ENCODE peak calls at places on chromosomes 4 and X, in five cellular contexts. B is SK-N-SH, Z is suprapubic skin, A is tibial nerve, O is Peyer's patch. W is an unnamed sample.

GRCh38 chr4:38131371-38132139 is 171.4 kb downstream of the PTTG2 start:
- DNase-seq in B (no peak), Z (no peak), A (no peak), O (peak), W (peak)

GRCh38 chr4:185210102-185210981 is 944 bp downstream of the SNX25 start:
- DNase-seq in B (peak), Z (peak), A (no peak), O (peak), W (peak)

GRCh38 chr4:6355052-6355451 is 85.4 kb downstream of the WFS1 start:
- DNase-seq in B (no peak), Z (no peak), A (no peak), O (no peak), W (no peak)

GRCh38 chrX:123859409-123859827 is 435 bp upstream of the XIAP start:
- DNase-seq in B (peak), Z (no peak), A (peak), O (peak), W (no peak)

GRCh38 chr4:1330761-1331590 is 16.0 kb upstream of the UVSSA start:
- DNase-seq in B (peak), Z (peak), A (no peak), O (no peak), W (no peak)

GRCh38 chr4:82431026-82431745 is 796 bp downstream of the ENOPH1 start:
- DNase-seq in B (peak), Z (peak), A (no peak), O (peak), W (peak)

GRCh38 chr4:51925307-51925706 is 82.4 kb downstream of the DCUN1D4 start:
- DNase-seq in B (no peak), Z (no peak), A (no peak), O (no peak), W (no peak)

GRCh38 chr4:24208691-24209090 is 318.8 kb upstream of the PPARGC1A start:
- DNase-seq in B (no peak), Z (no peak), A (no peak), O (no peak), W (no peak)

GRCh38 chr4:176193898-176194297 is 1.5 kb downstream of the SPATA4 start:
- DNase-seq in B (no peak), Z (no peak), A (no peak), O (no peak), W (peak)

GRCh38 chr4:165784672-165785071 is 88.4 kb upstream of the TLL1 start:
- DNase-seq in B (no peak), Z (no peak), A (no peak), O (no peak), W (no peak)

GRCh38 chr4:26005764-26006163 is 91.7 kb downstream of the SMIM20 start:
- DNase-seq in B (no peak), Z (no peak), A (no peak), O (no peak), W (no peak)

DNA sequence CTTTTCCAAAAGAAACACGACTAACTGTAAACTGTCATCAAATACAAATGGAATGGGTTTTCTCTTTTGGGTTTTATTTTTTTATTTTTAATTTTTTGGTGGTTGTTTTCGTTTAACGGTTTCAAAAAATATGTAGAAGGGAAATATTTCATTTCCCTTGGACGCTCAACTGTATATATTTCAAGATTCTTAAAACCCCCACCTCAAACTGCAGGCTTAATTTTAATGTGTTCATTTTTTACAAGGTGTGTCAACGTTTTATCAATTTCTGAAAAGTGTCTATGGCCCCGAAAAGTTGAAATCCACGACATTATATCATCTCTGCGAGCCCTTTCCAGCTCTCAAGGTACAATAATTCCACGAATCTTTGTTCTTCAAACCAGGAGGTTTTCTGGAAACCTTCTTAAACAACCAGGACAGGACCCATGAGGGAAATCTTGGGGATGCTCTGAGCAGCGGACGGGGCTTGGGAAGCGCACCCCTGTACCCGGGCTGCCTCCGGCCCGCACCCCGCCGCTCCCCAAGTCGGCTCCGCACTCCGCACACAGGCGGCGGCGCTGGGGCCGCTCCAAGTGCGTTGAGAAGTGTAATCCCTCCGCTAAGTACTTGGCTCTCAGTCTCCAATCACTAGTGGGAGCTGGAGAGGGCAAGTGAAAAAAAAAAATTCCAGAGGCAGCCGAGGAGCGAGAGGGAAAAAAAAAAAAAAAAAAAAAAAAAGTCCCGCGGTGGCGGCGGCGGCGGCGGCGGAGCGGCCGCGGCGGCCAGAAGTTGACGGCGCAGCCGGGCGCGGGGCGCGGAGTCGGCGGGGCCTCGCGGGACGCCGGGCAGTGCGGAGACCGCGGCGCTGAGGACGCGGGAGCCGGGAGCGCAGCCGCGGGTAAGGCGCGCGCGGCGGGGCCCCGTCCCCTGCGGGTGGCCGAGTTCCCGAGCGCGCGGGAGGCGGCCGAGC is at the start of gene BMPR1B:
- DNase-seq in B (peak), Z (no peak), A (no peak), O (no peak), W (peak)
- H3K27ac ChIP-seq in B (peak), Z (peak), A (peak), O (no peak), W (no peak)

GRCh38 chr4:55077577-55077976 is 47.8 kb downstream of the KDR start:
- DNase-seq in B (no peak), Z (no peak), A (no peak), O (no peak), W (no peak)

GRCh38 chr4:55071951-55072350 is 53.4 kb downstream of the KDR start:
- DNase-seq in B (no peak), Z (no peak), A (no peak), O (no peak), W (no peak)

GRCh38 chr4:55074386-55074785 is 51.0 kb downstream of the KDR start:
- DNase-seq in B (no peak), Z (no peak), A (no peak), O (no peak), W (peak)

GRCh38 chr4:55075823-55076418 is 49.5 kb downstream of the KDR start:
- DNase-seq in B (no peak), Z (no peak), A (no peak), O (no peak), W (peak)

GRCh38 chr4:55075376-55075775 is 50.0 kb downstream of the KDR start:
- DNase-seq in B (no peak), Z (no peak), A (no peak), O (no peak), W (no peak)
- H3K27ac ChIP-seq in B (no peak), Z (no peak), A (no peak), O (no peak), W (no peak)

DNA sequence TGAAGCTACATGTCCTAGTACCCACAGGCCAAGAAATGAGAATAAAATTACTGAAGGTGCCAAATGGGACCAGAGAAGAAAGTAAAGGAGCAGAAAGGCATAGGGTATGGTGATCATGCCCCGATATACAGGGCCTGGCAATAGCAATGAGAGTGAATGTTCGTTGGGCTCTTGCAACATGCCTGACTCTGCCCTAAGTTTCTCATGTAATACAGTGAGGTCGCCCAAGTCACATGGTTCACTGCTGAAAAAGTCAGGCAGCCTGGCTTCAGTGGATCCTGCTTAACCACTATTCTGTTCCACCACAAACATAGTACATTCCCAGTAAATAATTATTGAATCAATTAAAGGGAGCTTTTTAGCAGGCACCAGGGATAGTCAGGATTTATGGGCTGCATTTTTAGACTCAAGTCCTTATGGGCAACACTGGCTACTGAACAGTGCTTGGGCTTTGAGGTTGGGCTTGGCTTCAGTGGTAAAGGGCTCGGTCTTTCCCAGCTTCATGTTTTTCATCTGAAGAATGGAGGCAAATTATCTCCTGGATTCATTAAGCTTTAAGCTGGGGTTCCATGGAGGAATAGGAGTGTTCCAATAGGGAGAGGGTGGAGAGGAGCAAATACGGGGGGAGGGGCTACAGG is 67.1 kb upstream of the ZNF518B start:
- DNase-seq in B (no peak), Z (no peak), A (no peak), O (no peak), W (no peak)
- H3K27ac ChIP-seq in B (no peak), Z (no peak), A (no peak), O (no peak), W (no peak)

GRCh38 chrX:129780441-129781105 is 824 bp downstream of the SASH3 start:
- DNase-seq in B (no peak), Z (no peak), A (no peak), O (no peak), W (no peak)
- H3K27ac ChIP-seq in B (no peak), Z (no peak), A (peak), O (peak), W (no peak)

DNA sequence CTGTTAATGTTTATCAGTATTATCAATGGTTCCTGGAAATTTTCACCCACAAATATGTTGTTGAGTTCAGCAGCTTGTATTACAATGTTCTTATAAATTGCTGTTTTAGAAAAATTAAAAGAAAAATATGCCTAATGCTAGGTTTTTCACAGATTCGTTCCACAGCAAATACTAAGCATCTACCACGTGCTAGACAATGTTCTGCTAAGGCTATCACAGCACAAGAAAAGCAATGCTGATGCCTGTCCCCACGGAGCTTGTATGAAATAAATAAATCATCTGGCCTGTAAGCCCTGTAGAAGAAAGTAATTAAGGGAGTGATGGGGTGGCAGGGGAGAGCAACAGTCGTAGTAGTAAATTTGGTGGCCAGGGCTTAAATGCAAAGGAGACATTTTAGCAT is 36.5 kb downstream of the ARAP2 start:
- DNase-seq in B (no peak), Z (no peak), A (no peak), O (no peak), W (no peak)
- H3K27ac ChIP-seq in B (no peak), Z (no peak), A (no peak), O (no peak), W (no peak)

DNA sequence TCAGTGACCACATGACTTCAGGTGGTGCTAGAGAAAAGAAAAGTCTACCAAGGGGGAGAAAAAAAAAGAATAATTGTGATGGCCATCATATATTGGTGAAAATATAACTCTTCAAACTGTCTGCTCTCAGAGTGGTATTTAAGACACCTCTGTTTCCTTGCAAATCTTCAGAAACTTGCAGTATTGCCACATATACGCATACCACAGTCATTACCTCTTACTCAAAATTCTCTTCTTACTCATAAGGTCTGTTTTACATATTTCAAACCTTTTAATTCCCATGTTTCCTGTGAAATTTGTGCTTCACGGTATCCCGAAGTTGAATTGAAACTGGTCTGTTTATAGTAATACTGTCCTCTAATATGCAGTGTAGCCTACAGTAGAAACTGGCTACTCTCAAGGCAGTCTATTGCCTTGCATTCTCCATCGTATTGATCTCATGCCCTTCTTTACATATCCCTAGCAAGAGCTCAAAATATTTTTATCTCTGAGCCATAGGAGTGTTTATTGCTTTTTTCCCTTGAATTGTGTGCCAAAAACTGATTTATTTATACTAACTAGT is 34.7 kb upstream of the LHFPL1 start:
- DNase-seq in B (no peak), Z (no peak), A (no peak), O (no peak), W (no peak)
- H3K27ac ChIP-seq in B (no peak), Z (no peak), A (no peak), O (no peak), W (no peak)

GRCh38 chrX:3639236-3639635 is 74.2 kb downstream of the PRKX start:
- DNase-seq in B (peak), Z (no peak), A (no peak), O (no peak), W (no peak)
- H3K27ac ChIP-seq in B (no peak), Z (no peak), A (no peak), O (no peak), W (no peak)

GRCh38 chrX:119495734-119496520 is 27.7 kb downstream of the SLC25A5 start:
- DNase-seq in B (no peak), Z (peak), A (no peak), O (peak), W (no peak)

GRCh38 chrX:119501511-119502148 is 33.4 kb downstream of the SLC25A5 start:
- DNase-seq in B (no peak), Z (peak), A (no peak), O (no peak), W (no peak)

GRCh38 chrX:119496521-119496829 is 28.2 kb downstream of the SLC25A5 start:
- DNase-seq in B (no peak), Z (no peak), A (no peak), O (no peak), W (no peak)

GRCh38 chrX:119500061-119500800 is 32.0 kb downstream of the SLC25A5 start:
- DNase-seq in B (no peak), Z (no peak), A (no peak), O (no peak), W (no peak)

GRCh38 chrX:119497185-119497584 is 28.9 kb downstream of the SLC25A5 start:
- DNase-seq in B (no peak), Z (no peak), A (no peak), O (no peak), W (no peak)
- H3K27ac ChIP-seq in B (no peak), Z (no peak), A (no peak), O (peak), W (no peak)

DNA sequence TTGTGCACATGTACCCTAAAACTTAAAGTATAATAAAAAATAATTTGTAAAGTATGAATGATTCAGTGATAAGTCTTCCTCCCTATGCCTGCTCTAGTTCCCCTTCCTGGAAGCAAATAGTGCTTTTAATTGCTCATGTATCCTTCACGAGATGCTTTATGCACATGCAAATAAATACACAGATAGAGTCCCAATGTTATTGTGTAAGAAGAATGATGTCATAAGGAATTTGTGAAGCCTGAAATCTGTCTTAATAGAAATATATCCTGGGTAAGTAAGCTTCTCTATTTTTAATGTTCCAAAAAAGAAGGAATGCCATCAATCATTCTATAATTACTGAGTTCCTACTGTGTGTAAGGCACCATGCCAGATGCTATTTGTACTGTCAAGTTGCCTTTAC is 157.5 kb upstream of the SLC4A4 start:
- DNase-seq in B (no peak), Z (no peak), A (no peak), O (no peak), W (no peak)
- H3K27ac ChIP-seq in B (no peak), Z (no peak), A (no peak), O (no peak), W (no peak)

DNA sequence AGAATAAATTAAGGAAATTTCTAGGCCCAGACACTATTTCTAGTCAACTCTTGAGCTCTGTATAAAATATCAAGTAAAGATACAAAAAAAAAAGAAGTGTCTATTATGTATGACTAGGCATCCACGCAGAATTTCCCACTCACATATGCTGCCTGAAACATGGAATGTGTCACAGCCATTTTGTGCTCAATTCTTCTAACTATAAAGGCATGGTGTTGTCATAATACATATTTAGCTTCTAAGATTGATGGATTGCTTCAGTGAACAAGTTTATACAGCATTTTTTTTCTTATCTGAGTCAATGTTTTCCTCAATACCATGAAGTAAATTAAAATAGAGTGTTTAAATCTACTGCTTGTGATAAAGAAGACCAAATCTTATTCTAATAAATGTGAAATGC is 1829.2 kb upstream of the PCDH7 start:
- DNase-seq in B (no peak), Z (no peak), A (no peak), O (no peak), W (no peak)
- H3K27ac ChIP-seq in B (no peak), Z (no peak), A (no peak), O (no peak), W (no peak)

W was measured in brain microvascular endothelial cell.